ENCODE peak calls at places on chromosome 16, in four cellular contexts. R is psoas muscle, Z is mesendoderm, Q is Peyer's patch. L is an unnamed sample.

GRCh38 chr16:12508054-12508453 is 295.6 kb downstream of the CPPED1 start:
- DNase-seq in R (no peak), Z (no peak), Q (no peak), L (no peak)

GRCh38 chr16:3949946-3950342 is 69.4 kb upstream of the CREBBP start:
- DNase-seq in R (no peak), Z (no peak), Q (no peak), L (no peak)

GRCh38 chr16:11835309-11835708 is 16.0 kb downstream of the RSL1D1 start:
- DNase-seq in R (no peak), Z (no peak), Q (no peak), L (no peak)

GRCh38 chr16:66274335-66275110 is 92.0 kb upstream of the CDH5 start:
- DNase-seq in R (no peak), Z (no peak), Q (peak; percentile 18), L (peak; percentile 46)

GRCh38 chr16:81493755-81494433 is 49.3 kb downstream of the CMIP start:
- DNase-seq in R (no peak), Z (peak; percentile 65), Q (peak; percentile 90), L (peak; percentile 68)

GRCh38 chr16:80804061-80804450 is 342 bp downstream of the CDYL2 start:
- DNase-seq in R (peak; percentile 45), Z (peak; percentile 37), Q (peak; percentile 64), L (peak; percentile 75)

GRCh38 chr16:6153901-6154300 is 1056.3 kb upstream of the EEF2KMT start:
- DNase-seq in R (no peak), Z (no peak), Q (no peak), L (no peak)

GRCh38 chr16:46884513-46885293 is 541 bp downstream of the GPT2 start:
- DNase-seq in R (no peak), Z (peak; percentile 36), Q (no peak), L (peak; percentile 68)

GRCh38 chr16:90022209-90023077 is 3.2 kb upstream of the DBNDD1 start:
- DNase-seq in R (peak; percentile 92), Z (peak; percentile 63), Q (peak; percentile 94), L (peak; percentile 75)

GRCh38 chr16:54118846-54119245 is 167.7 kb downstream of the IRX3 start:
- DNase-seq in R (no peak), Z (no peak), Q (no peak), L (no peak)

GRCh38 chr16:19599968-19600716 is 44.6 kb downstream of the VPS35L start:
- DNase-seq in R (no peak), Z (no peak), Q (no peak), L (no peak)

GRCh38 chr16:51157698-51158097 is 6.6 kb upstream of the SALL1 start:
- DNase-seq in R (no peak), Z (no peak), Q (no peak), L (no peak)

GRCh38 chr16:89700649-89701424 is 668 bp downstream of the SPATA2L start:
- DNase-seq in R (no peak), Z (peak; percentile 83), Q (peak; percentile 84), L (peak; percentile 88)

GRCh38 chr16:24748242-24748641 is 18.8 kb downstream of the TNRC6A start:
- DNase-seq in R (no peak), Z (no peak), Q (no peak), L (no peak)

GRCh38 chr16:17590711-17591654 is 120.2 kb upstream of the XYLT1 start:
- DNase-seq in R (no peak), Z (peak; percentile 9), Q (no peak), L (no peak)

GRCh38 chr16:6066601-6067000 is 969.0 kb upstream of the EEF2KMT start:
- DNase-seq in R (no peak), Z (no peak), Q (no peak), L (no peak)

GRCh38 chr16:49023095-49023494 is 258.5 kb downstream of the CBLN1 start:
- DNase-seq in R (no peak), Z (no peak), Q (no peak), L (no peak)

GRCh38 chr16:3074860-3075545 is 9.6 kb downstream of the IL32 start:
- DNase-seq in R (no peak), Z (no peak), Q (peak; percentile 94), L (no peak)

GRCh38 chr16:67156146-67156844 is 3.4 kb downstream of the TRADD start:
- DNase-seq in R (no peak), Z (no peak), Q (peak; percentile 58), L (peak; percentile 46)

DNA sequence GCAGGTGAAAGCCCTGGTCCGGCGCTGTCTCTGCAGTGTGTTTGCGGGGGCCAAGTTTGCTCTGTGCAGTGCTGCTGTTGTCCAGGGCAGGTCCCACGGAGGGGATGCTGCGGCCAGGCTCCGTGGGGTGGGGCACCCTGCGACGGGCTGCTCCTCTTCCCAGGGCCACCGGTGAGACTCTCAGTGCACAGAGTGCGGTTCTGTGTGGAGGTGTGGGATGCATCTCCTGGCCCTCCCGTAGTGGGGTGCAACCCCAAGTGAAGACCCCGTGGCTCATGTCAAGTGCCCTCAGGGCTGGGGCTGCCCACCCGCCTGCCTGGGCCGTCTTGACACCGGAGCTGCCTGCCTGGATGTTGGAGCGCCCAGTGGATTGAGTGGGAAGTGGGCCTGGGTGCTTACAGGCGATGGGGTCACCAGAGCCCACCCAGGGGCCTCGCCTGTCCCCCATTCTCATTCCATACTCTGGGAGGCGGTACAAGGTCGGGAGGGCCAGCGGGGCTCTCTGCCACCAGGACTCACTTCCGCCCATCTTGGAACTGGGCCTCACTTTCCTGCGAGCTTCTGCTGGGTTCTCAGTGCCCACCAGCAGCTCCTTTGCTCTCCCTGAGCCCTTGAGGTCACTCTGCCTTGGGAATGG is 119.9 kb downstream of the BANP start:
- DNase-seq in R (no peak), Z (no peak), Q (no peak), L (no peak)
- H3K4me1 ChIP-seq in R (no peaks in the 10 kb centered on the region), Z (no peaks in the 10 kb centered on the region), Q (peaks cover 22% of the 10 kb centered on the region), L (no peaks in the 10 kb centered on the region)

DNA sequence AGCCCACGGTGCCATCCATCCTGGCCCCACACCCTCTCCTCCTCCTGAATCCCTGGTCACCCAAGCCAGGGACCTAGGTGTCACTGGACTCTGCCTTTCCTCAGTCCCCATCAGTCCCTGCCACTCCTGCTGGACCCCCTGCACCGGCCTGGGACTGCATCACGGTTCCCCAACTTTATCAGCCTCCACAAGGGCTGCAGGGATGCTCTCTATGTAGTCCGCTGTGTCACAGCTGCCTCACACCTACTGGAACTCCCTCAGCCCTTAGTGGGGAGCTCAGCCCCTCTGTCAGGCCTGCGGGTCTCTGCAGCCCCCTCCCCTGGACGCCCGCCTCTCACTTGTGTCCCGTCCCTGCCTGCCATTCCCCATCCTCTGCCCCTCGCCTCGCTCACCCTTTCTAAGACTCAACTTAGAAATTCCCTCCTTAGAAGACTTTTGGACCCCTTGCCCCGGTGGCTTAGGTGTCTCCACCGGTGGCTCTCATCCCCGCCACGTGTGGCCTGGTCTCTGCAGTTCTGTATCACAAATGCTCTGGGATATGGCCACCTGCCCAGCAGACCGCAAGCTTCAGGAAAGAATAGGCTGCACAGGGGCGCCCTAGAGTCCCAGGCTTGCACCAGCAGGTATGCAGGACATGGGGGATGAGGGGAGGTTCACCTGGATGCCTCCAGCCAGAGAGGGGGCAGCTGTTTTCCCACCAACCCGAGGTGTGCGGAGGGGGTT is 62.9 kb downstream of the PRMT7 start:
- DNase-seq in R (no peak), Z (no peak), Q (no peak), L (no peak)
- H3K4me1 ChIP-seq in R (no peaks in the 10 kb centered on the region), Z (no peaks in the 10 kb centered on the region), Q (peaks cover 10% of the 10 kb centered on the region), L (peaks cover 4% of the 10 kb centered on the region)

GRCh38 chr16:1651055-1651454 is 27.0 kb upstream of the JPT2 start:
- DNase-seq in R (no peak), Z (no peak), Q (no peak), L (no peak)
- H3K4me1 ChIP-seq in R (peaks cover 1% of the 10 kb centered on the region), Z (no peaks in the 10 kb centered on the region), Q (no peaks in the 10 kb centered on the region), L (no peaks in the 10 kb centered on the region)

GRCh38 chr16:85644093-85644712 is 31.1 kb downstream of the GSE1 start:
- DNase-seq in R (no peak), Z (no peak), Q (no peak), L (no peak)
- H3K4me1 ChIP-seq in R (peaks cover 36% of the 10 kb centered on the region), Z (no peaks in the 10 kb centered on the region), Q (no peaks in the 10 kb centered on the region), L (no peaks in the 10 kb centered on the region)